ENCODE peak calls at places on chromosomes 4 and X, in four cellular contexts. J is psoas muscle, F is ovary, Q is astrocyte of the spinal cord. I is an unnamed sample.

GRCh38 chr4:59704621-59705020 is 1495.5 kb upstream of the ADGRL3 start:
- DNase-seq in J (no peak), F (no peak), Q (no peak), I (no peak)

GRCh38 chr4:87848622-87849351 is 16.0 kb downstream of the MEPE start:
- DNase-seq in J (no peak), F (peak; percentile 24), Q (peak; percentile 66), I (peak; percentile 81)

GRCh38 chr4:10028910-10029309 is 7.6 kb upstream of the SLC2A9 start:
- DNase-seq in J (no peak), F (no peak), Q (no peak), I (no peak)

GRCh38 chr4:88610771-88611170 is 18.5 kb downstream of the HERC3 start:
- DNase-seq in J (peak; percentile 89), F (peak; percentile 24), Q (peak; percentile 22), I (no peak)

GRCh38 chr4:3772632-3773031 is 6.4 kb downstream of the ADRA2C start:
- DNase-seq in J (no peak), F (no peak), Q (no peak), I (no peak)

GRCh38 chr4:74104145-74104544 is 5.2 kb upstream of the CXCL2 start:
- DNase-seq in J (no peak), F (no peak), Q (no peak), I (peak; percentile 22)

GRCh38 chrX:43728002-43728401 is 71.9 kb downstream of the MAOA start:
- DNase-seq in J (no peak), F (no peak), Q (no peak), I (peak; percentile 55)

GRCh38 chr4:14920759-14921313 is 81.4 kb upstream of the CPEB2 start:
- DNase-seq in J (no peak), F (no peak), Q (no peak), I (no peak)

GRCh38 chr4:121072836-121073362 is 564 bp upstream of the NDNF start:
- DNase-seq in J (no peak), F (no peak), Q (no peak), I (peak; percentile 16)

GRCh38 chr4:163610642-163611041 is 116.2 kb downstream of the TMA16 start:
- DNase-seq in J (no peak), F (no peak), Q (no peak), I (no peak)

GRCh38 chr4:118703118-118703517 is 17.9 kb downstream of the METTL14 start:
- DNase-seq in J (no peak), F (no peak), Q (no peak), I (no peak)

GRCh38 chrX:48938721-48939416 is 18.5 kb downstream of the OTUD5 start:
- DNase-seq in J (no peak), F (no peak), Q (no peak), I (no peak)

GRCh38 chr4:42750831-42751230 is 93.9 kb upstream of the ATP8A1 start:
- DNase-seq in J (no peak), F (no peak), Q (no peak), I (no peak)

GRCh38 chr4:59126159-59126558 is 2016.0 kb upstream of the IGFBP7 start:
- DNase-seq in J (no peak), F (no peak), Q (no peak), I (no peak)

GRCh38 chr4:74598611-74599325 is 153.8 kb downstream of the AREG start:
- DNase-seq in J (no peak), F (no peak), Q (no peak), I (no peak)

GRCh38 chrX:146602246-146602645 is 207.3 kb upstream of the CXorf51B start:
- DNase-seq in J (no peak), F (no peak), Q (no peak), I (no peak)

GRCh38 chr4:47383829-47384427 is 79.6 kb downstream of the COMMD8 start:
- DNase-seq in J (no peak), F (no peak), Q (peak; percentile 55), I (peak; percentile 63)

GRCh38 chr4:80492761-80493160 is 157.2 kb downstream of the CFAP299 start:
- DNase-seq in J (no peak), F (no peak), Q (no peak), I (no peak)

GRCh38 chr4:24889991-24890390 is 22.9 kb downstream of the CCDC149 start:
- DNase-seq in J (no peak), F (no peak), Q (no peak), I (no peak)

GRCh38 chr4:144504853-144505252 is 141.1 kb upstream of the HHIP start:
- DNase-seq in J (no peak), F (no peak), Q (peak; percentile 30), I (no peak)

GRCh38 chr4:127309360-127310095 is 323.2 kb upstream of the INTU start:
- DNase-seq in J (no peak), F (no peak), Q (peak; percentile 64), I (peak; percentile 60)

GRCh38 chr4:143489116-143489515 is 24.4 kb upstream of the SMARCA5 start:
- DNase-seq in J (no peak), F (no peak), Q (peak; percentile 15), I (peak; percentile 14)

GRCh38 chr4:17030543-17030942 is 132.1 kb upstream of the LDB2 start:
- DNase-seq in J (no peak), F (no peak), Q (peak; percentile 92), I (peak; percentile 87)

GRCh38 chrX:71053217-71053621 is 14.9 kb downstream of the SNX12 start:
- DNase-seq in J (no peak), F (no peak), Q (peak; percentile 19), I (peak; percentile 79)

GRCh38 chr4:158079661-158080060 is 93.2 kb downstream of the GASK1B start:
- DNase-seq in J (no peak), F (peak; percentile 36), Q (no peak), I (no peak)

DNA sequence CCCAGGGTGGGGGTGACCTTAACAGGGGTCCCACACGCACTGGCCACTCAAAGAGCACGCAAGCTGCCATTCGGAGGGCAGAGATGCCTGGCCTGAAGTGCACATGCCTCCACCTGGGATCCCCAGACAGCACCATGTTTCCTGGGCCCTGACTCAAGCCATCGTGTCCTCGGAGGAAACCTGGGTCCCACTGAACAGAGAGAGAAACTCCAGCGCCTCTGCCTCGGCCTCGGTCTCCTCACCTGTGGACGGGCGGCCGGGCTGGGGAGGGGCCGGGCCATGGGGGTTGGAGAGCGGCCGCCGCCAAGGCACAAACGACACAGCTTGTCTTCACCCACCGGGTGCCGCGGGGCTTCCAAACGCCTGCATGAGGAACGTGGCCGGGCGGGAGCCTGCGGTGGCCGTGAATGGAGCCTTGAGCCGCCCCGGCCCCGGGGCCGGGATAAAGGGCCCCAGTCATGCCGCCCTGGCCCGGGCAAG is 30.0 kb upstream of the FGFR3 start:
- DNase-seq in J (no peak), F (no peak), Q (no peak), I (no peak)
- H3K4me3 ChIP-seq in J (peak overlapping the region; percentile 48), F (no peak overlapping the region), Q (no peak overlapping the region), I (no peak overlapping the region)

GRCh38 chrX:24294619-24295018 is 19.2 kb downstream of the SUPT20HL2 start:
- DNase-seq in J (no peak), F (peak; percentile 15), Q (no peak), I (peak; percentile 45)
- TF ChIP-seq CTCF in J (no peak), F (no peak), Q (peak; percentile 24), I (peak; percentile 43)

GRCh38 chr4:89897867-89898266 is 3.2 kb downstream of the MMRN1 start:
- DNase-seq in J (no peak), F (no peak), Q (no peak), I (no peak)
- H3K4me3 ChIP-seq in J (no peak overlapping the region), F (no peak overlapping the region), Q (no peak overlapping the region), I (no peak overlapping the region)

DNA sequence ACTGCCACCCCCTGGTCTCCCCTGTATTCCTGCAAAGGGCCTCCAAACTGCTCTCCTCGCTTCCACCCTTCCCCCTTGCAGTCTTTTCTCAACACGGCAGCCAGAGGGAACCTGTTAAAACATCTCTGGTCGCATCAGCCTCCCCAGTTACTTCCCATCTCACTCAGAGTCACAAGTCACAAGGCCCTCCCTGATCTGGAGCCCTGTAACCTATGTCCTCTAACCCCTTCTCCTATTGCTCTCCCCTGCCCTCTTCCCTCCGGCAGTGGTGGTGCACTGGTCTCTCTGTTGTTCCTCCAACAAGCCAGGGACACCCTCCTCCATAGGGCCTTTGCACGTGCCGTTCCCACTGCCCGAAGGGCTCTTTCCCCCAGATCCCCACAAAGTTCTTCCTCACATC is 73.2 kb downstream of the SH3KBP1 start:
- DNase-seq in J (no peak), F (no peak), Q (no peak), I (no peak)
- TF ChIP-seq CTCF in J (no peak), F (no peak), Q (no peak), I (no peak)

DNA sequence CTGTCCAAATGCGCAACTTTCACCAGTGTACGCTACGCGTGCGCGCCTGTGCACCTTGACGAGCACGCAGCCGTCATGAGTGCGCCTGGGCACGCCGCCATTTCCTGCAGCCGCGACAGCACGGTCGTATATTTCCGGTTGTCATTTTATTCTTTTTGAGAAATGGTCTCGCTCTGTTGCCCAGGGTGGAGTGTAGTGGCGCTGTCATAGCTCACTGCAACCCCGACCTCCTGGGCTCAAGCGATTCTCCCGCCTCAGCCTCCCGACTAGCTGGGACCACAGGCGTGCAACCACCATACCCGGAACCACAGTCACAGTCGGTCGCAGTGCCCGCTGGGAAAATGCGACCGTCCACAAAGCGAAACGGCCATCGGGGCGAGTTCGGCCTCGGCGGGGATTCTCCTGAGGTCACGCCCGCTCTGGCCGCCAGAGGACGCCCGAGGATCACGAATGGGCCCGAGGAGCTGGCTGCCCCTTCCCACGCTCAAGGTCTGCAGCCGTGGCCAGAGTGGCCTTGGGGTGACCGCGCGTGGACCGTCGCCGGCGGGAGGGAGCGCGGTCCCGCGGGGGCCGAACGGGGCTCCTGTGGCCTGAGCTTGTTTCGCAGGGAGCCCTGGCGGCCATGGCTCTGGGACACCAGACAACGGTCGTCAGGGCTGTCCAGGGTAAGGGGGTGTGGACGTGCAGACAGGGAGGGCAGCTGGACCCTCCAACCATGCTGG is 23.7 kb upstream of the PNMA3 start:
- DNase-seq in J (peak; percentile 83), F (peak; percentile 54), Q (peak; percentile 27), I (peak; percentile 36)
- H3K4me3 ChIP-seq in J (peak overlapping the region; percentile 31), F (peak overlapping the region; percentile 32), Q (no peak overlapping the region), I (peak overlapping the region; percentile 48)